ENCODE peak calls at places on chromosomes 13 and 19, in seven cellular contexts. R, K, H, G, O, P and T are unnamed samples.

GRCh38 chr13:51041126-51041525 is 69.9 kb downstream of the C13orf42 start:
- DNase-seq in H (no peak), K (no peak), R (no peak), G (no peak), P (no peak), O (no peak), T (no peak)

GRCh38 chr13:25095862-25096453 is at the start of gene PABPC3:
- DNase-seq in H (no peak), P (no peak), O (no peak), G (no peak), K (no peak), R (no peak), T (no peak)

GRCh38 chr13:20814224-20814910 is 40.6 kb upstream of the EEF1AKMT1 start:
- DNase-seq in G (peak), O (peak), R (peak), H (peak), P (no peak), K (peak), T (no peak)

GRCh38 chr13:65530688-65531087 is 1699.4 kb downstream of the PCDH9 start:
- DNase-seq in H (no peak), O (no peak), G (no peak), K (no peak), R (no peak), P (no peak), T (no peak)

GRCh38 chr19:10009269-10009665 is 1.0 kb downstream of the COL5A3 start:
- DNase-seq in H (no peak), G (peak), R (no peak), O (peak), K (peak), P (peak), T (peak)

GRCh38 chr13:45015300-45015699 is 26.0 kb downstream of the GPALPP1 start:
- DNase-seq in P (no peak), K (no peak), G (no peak), H (no peak), R (no peak), O (no peak), T (no peak)

GRCh38 chr13:42553098-42554046 is 20.6 kb upstream of the TNFSF11 start:
- DNase-seq in P (no peak), G (peak), R (peak), O (no peak), H (no peak), K (no peak), T (no peak)

GRCh38 chr13:99980201-99981114 is 1.1 kb upstream of the ZIC2 start:
- DNase-seq in P (peak), R (peak), K (peak), O (peak), G (peak), H (no peak), T (no peak)

GRCh38 chr13:106003651-106004050 is 531.8 kb downstream of the EFNB2 start:
- DNase-seq in O (no peak), H (no peak), P (no peak), G (no peak), K (no peak), R (no peak), T (no peak)

GRCh38 chr13:22757530-22758120 is 423.2 kb upstream of the SGCG start:
- DNase-seq in K (no peak), R (no peak), P (no peak), O (no peak), H (no peak), G (no peak), T (no peak)

GRCh38 chr13:94329754-94330551 is 149.5 kb downstream of the DCT start:
- DNase-seq in H (no peak), O (no peak), P (no peak), R (peak), K (no peak), G (no peak), T (no peak)

GRCh38 chr19:42323473-42323851 is 2.0 kb upstream of the MEGF8 start:
- DNase-seq in R (no peak), G (peak), P (no peak), O (no peak), K (no peak), H (no peak), T (no peak)

GRCh38 chr19:16033721-16034120 is 42.6 kb upstream of the TPM4 start:
- DNase-seq in G (no peak), R (no peak), H (no peak), P (no peak), O (no peak), K (no peak), T (no peak)

GRCh38 chr13:110302986-110303385 is 4.0 kb downstream of the COL4A1 start:
- DNase-seq in G (no peak), H (peak), R (no peak), P (no peak), O (no peak), K (no peak), T (no peak)

GRCh38 chr13:77000475-77000874 is 8.6 kb downstream of the CLN5 start:
- DNase-seq in R (no peak), P (no peak), G (no peak), H (no peak), K (no peak), O (no peak), T (no peak)

GRCh38 chr19:12574036-12574435 is 22.8 kb upstream of the ZNF564 start:
- DNase-seq in G (no peak), H (no peak), K (no peak), P (no peak), O (no peak), R (peak), T (no peak)

GRCh38 chr19:18668744-18669523 is 14.5 kb upstream of the CRTC1 start:
- DNase-seq in O (no peak), P (no peak), R (no peak), H (no peak), G (no peak), K (no peak), T (no peak)

GRCh38 chr19:55383789-55384575 is at the start of gene TMEM238:
- DNase-seq in O (peak), G (peak), H (no peak), P (peak), K (peak), R (peak), T (no peak)

GRCh38 chr13:21287331-21287907 is 111.0 kb downstream of the MRPL57 start:
- DNase-seq in P (no peak), R (no peak), H (no peak), O (no peak), K (no peak), G (no peak), T (no peak)

GRCh38 chr19:20365146-20365545 is 198.1 kb downstream of the ZNF486 start:
- DNase-seq in H (no peak), P (no peak), G (no peak), K (no peak), R (no peak), O (no peak), T (no peak)

GRCh38 chr19:16074488-16075365 is 1.6 kb upstream of the TPM4 start:
- DNase-seq in P (no peak), G (no peak), O (no peak), K (no peak), H (no peak), R (no peak), T (no peak)

GRCh38 chr19:6856749-6857372 is 30.5 kb upstream of the ADGRE1 start:
- DNase-seq in P (no peak), K (no peak), R (no peak), G (no peak), H (no peak), O (no peak), T (no peak)

GRCh38 chr19:34232566-34233481 is 21.5 kb upstream of the GARRE1 start:
- DNase-seq in R (no peak), K (peak), O (peak), H (no peak), P (no peak), G (no peak), T (no peak)

GRCh38 chr19:3710265-3710812 is 2.2 kb downstream of the TJP3 start:
- DNase-seq in H (no peak), P (no peak), O (peak), G (peak), K (no peak), R (peak), T (no peak)

GRCh38 chr19:3776479-3777040 is 4.5 kb upstream of the RAX2 start:
- DNase-seq in P (no peak), H (no peak), O (no peak), R (no peak), K (no peak), G (no peak), T (no peak)

GRCh38 chr19:16608290-16608704 is 19.7 kb downstream of the MED26 start:
- DNase-seq in P (no peak), R (no peak), H (no peak), G (peak), K (peak), O (no peak), T (no peak)

GRCh38 chr19:3821857-3822364 is 35.7 kb upstream of the MATK start:
- DNase-seq in K (no peak), R (peak), O (no peak), P (peak), G (peak), H (no peak), T (peak)

GRCh38 chr13:27131202-27131623 is 40.4 kb downstream of the USP12 start:
- DNase-seq in O (no peak), R (no peak), K (no peak), G (peak), H (no peak), P (no peak), T (no peak)

GRCh38 chr19:18773682-18774081 is 17.4 kb downstream of the COMP start:
- DNase-seq in H (no peak), P (no peak), K (no peak), G (no peak), R (no peak), O (no peak), T (no peak)

GRCh38 chr13:63517376-63517775 is 2101.7 kb upstream of the PCDH20 start:
- DNase-seq in P (no peak), H (no peak), R (no peak), G (no peak), O (no peak), K (no peak), T (no peak)

GRCh38 chr13:83377486-83377885 is 504.8 kb downstream of the SLITRK1 start:
- DNase-seq in K (no peak), P (no peak), H (no peak), G (no peak), R (no peak), O (no peak), T (no peak)

GRCh38 chr13:48000559-48001126 is 430 bp downstream of the SUCLA2 start:
- DNase-seq in O (no peak), H (no peak), P (no peak), G (no peak), R (no peak), K (no peak), T (no peak)

GRCh38 chr19:43416951-43417623 is 2.4 kb downstream of the TEX101 start:
- DNase-seq in G (peak), K (no peak), O (no peak), H (no peak), P (no peak), R (no peak), T (no peak)

GRCh38 chr19:5458420-5458819 is 3.2 kb downstream of the ZNRF4 start:
- DNase-seq in P (no peak), O (no peak), K (no peak), R (no peak), H (no peak), G (no peak), T (no peak)

GRCh38 chr19:14114854-14115253 is 2.7 kb downstream of the PRKACA start:
- DNase-seq in G (peak), H (no peak), P (peak), O (peak), K (no peak), R (peak), T (peak)

GRCh38 chr13:52743988-52744387 is 4.4 kb upstream of the CNMD start:
- DNase-seq in H (no peak), R (no peak), P (no peak), O (no peak), G (no peak), K (no peak), T (no peak)
- TF ChIP-seq CTCF in H (no peak), R (no peak), P (no peak), O (no peak), G (no peak), K (no peak), T (peak)

DNA sequence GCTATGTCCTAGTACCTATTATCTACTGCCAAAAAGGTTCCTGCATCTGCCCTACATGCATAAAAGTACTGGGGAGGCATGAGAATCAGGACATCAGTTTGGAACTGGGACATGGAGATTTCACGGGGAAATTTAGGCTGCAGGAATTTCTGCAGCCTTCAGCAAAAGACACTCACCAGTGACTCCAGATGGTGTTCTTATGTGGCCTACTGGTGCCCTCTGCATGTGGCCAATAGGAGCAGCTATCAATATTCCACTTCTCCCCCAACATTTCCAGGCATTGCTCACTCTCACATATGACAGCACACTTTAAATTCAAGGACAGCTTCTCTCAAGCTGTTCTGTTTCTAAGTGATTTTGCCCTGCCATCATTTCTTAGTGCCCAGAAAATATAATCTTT is 570.5 kb upstream of the ARGLU1 start:
- DNase-seq in P (no peak), H (no peak), K (no peak), O (no peak), G (no peak), R (no peak), T (no peak)
- TF ChIP-seq CTCF in P (no peak), H (no peak), K (no peak), O (no peak), G (no peak), R (no peak), T (no peak)

GRCh38 chr19:50890422-50891252 is 17.4 kb downstream of the KLK2 start:
- DNase-seq in P (no peak), O (no peak), G (no peak), H (no peak), K (no peak), R (no peak), T (no peak)

GRCh38 chr19:50894478-50895356 is 16.5 kb downstream of the KLK4 start:
- DNase-seq in R (no peak), P (no peak), G (no peak), H (no peak), O (no peak), K (no peak), T (no peak)

GRCh38 chr19:50891253-50891625 is 18.0 kb downstream of the KLK2 start:
- DNase-seq in G (no peak), O (no peak), R (no peak), P (no peak), H (no peak), K (no peak), T (no peak)

GRCh38 chr19:50896591-50897190 is 14.5 kb downstream of the KLK4 start:
- DNase-seq in H (no peak), O (no peak), K (no peak), R (no peak), P (no peak), G (no peak), T (no peak)

GRCh38 chr19:50893047-50893737 is 18.0 kb downstream of the KLK4 start:
- DNase-seq in O (no peak), P (no peak), K (no peak), G (no peak), R (no peak), H (no peak), T (no peak)
- TF ChIP-seq CTCF in O (no peak), P (no peak), K (no peak), G (no peak), R (no peak), H (no peak), T (peak)

GRCh38 chr19:46049597-46049996 is 8.8 kb upstream of the IGFL4 start:
- DNase-seq in H (no peak), R (no peak), G (peak), K (no peak), P (no peak), O (no peak), T (no peak)
- TF ChIP-seq CTCF in H (no peak), R (no peak), G (no peak), K (no peak), P (no peak), O (no peak), T (peak)

GRCh38 chr13:73287871-73288270 is 229.1 kb downstream of the KLF5 start:
- DNase-seq in O (no peak), G (peak), R (no peak), H (no peak), P (no peak), K (no peak), T (no peak)

GRCh38 chr13:73288596-73288995 is 229.8 kb downstream of the KLF5 start:
- DNase-seq in R (no peak), G (peak), H (no peak), P (no peak), K (no peak), O (no peak), T (no peak)

GRCh38 chr13:73284475-73284874 is 225.7 kb downstream of the KLF5 start:
- DNase-seq in K (no peak), G (no peak), P (no peak), R (no peak), H (no peak), O (no peak), T (no peak)

GRCh38 chr13:73290844-73291243 is 232.0 kb downstream of the KLF5 start:
- DNase-seq in O (no peak), K (no peak), R (no peak), P (no peak), H (no peak), G (no peak), T (no peak)

GRCh38 chr13:73286177-73286576 is 227.4 kb downstream of the KLF5 start:
- DNase-seq in H (no peak), G (no peak), R (no peak), P (no peak), O (no peak), K (no peak), T (no peak)
- TF ChIP-seq CTCF in H (no peak), G (no peak), R (no peak), P (no peak), O (no peak), K (no peak), T (peak)